ENCODE peak calls at places on chromosomes 6 and 20, in six cellular contexts. F is adrenal gland, X is GM12892, S is lower leg skin, C is stomach, A is esophagus squamous epithelium. R is an unnamed sample.
A peak's percentile ranks its signal among the peaks of the same experiment; 100 is the strongest.

GRCh38 chr20:63453029-63453523 is 19.4 kb downstream of the KCNQ2 start:
- DNase-seq in F (no peak), X (no peak), S (no peak), C (no peak), A (no peak), R (no peak)

GRCh38 chr6:90126178-90126577 is 170.5 kb downstream of the BACH2 start:
- DNase-seq in F (no peak), X (no peak), S (no peak), C (no peak), A (no peak), R (no peak)

GRCh38 chr20:52552181-52552872 is 360.7 kb upstream of the ZFP64 start:
- DNase-seq in F (no peak), X (no peak), S (no peak), C (no peak), A (no peak), R (no peak)

GRCh38 chr20:3613821-3614440 is 49.3 kb downstream of the GFRA4 start:
- DNase-seq in F (no peak), X (no peak), S (no peak), C (no peak), A (no peak), R (no peak)

GRCh38 chr6:52605610-52606185 is 28.8 kb upstream of the TRAM2 start:
- DNase-seq in F (no peak), X (no peak), S (no peak), C (no peak), A (no peak), R (no peak)

GRCh38 chr6:128686084-128686483 is 165.7 kb upstream of the PTPRK start:
- DNase-seq in F (no peak), X (no peak), S (no peak), C (no peak), A (no peak), R (no peak)

GRCh38 chr20:35145141-35145564 is 2.0 kb downstream of the EDEM2 start:
- DNase-seq in F (no peak), X (no peak), S (peak; percentile 20), C (no peak), A (no peak), R (no peak)

GRCh38 chr20:14310977-14311654 is 26.3 kb downstream of the FLRT3 start:
- DNase-seq in F (no peak), X (no peak), S (no peak), C (no peak), A (no peak), R (no peak)

GRCh38 chr6:56624046-56624727 is 18.5 kb downstream of the DST start:
- DNase-seq in F (no peak), X (no peak), S (no peak), C (no peak), A (no peak), R (no peak)

GRCh38 chr6:159151266-159151855 is 17.8 kb upstream of the FNDC1 start:
- DNase-seq in F (peak; percentile 58), X (no peak), S (no peak), C (peak; percentile 61), A (no peak), R (no peak)

GRCh38 chr6:61558796-61559195 is 727.2 kb downstream of the KHDRBS2 start:
- DNase-seq in F (no peak), X (no peak), S (no peak), C (no peak), A (no peak), R (no peak)

GRCh38 chr20:8209061-8209460 is 77.0 kb downstream of the PLCB1 start:
- DNase-seq in F (no peak), X (no peak), S (no peak), C (no peak), A (no peak), R (no peak)

GRCh38 chr6:168370310-168370991 is 50.9 kb upstream of the DACT2 start:
- DNase-seq in F (peak; percentile 26), X (no peak), S (peak; percentile 94), C (peak; percentile 84), A (no peak), R (peak; percentile 76)

GRCh38 chr20:21230686-21231085 is 72.4 kb upstream of the XRN2 start:
- DNase-seq in F (no peak), X (no peak), S (no peak), C (no peak), A (no peak), R (no peak)

GRCh38 chr20:34402461-34402860 is 39.4 kb downstream of the ITCH start:
- DNase-seq in F (no peak), X (no peak), S (no peak), C (no peak), A (no peak), R (no peak)

GRCh38 chr6:53165333-53165732 is 16.7 kb upstream of the GCM1 start:
- DNase-seq in F (no peak), X (no peak), S (no peak), C (no peak), A (no peak), R (no peak)

GRCh38 chr6:90403489-90404381 is 107.1 kb upstream of the BACH2 start:
- DNase-seq in F (peak; percentile 42), X (no peak), S (no peak), C (no peak), A (no peak), R (no peak)

GRCh38 chr6:11791354-11792107 is 12.9 kb upstream of the ADTRP start:
- DNase-seq in F (no peak), X (no peak), S (no peak), C (no peak), A (no peak), R (no peak)

GRCh38 chr20:19749537-19749936 is 8.5 kb upstream of the RIN2 start:
- DNase-seq in F (no peak), X (no peak), S (no peak), C (no peak), A (no peak), R (no peak)

GRCh38 chr6:41191569-41191968 is 9.4 kb downstream of the TREML2 start:
- DNase-seq in F (no peak), X (no peak), S (no peak), C (no peak), A (no peak), R (peak; percentile 31)

GRCh38 chr6:94658929-94659328 is 918.4 kb upstream of the MANEA start:
- DNase-seq in F (no peak), X (no peak), S (no peak), C (no peak), A (no peak), R (no peak)

GRCh38 chr6:31836036-31836675 is 8.6 kb downstream of the HSPA1B start:
- DNase-seq in F (no peak), X (no peak), S (no peak), C (no peak), A (no peak), R (no peak)
- TF ChIP-seq POLR2A in F (no peak), X (peak; percentile 53), S (no peak), C (no peak), A (no peak), R (no peak)

DNA sequence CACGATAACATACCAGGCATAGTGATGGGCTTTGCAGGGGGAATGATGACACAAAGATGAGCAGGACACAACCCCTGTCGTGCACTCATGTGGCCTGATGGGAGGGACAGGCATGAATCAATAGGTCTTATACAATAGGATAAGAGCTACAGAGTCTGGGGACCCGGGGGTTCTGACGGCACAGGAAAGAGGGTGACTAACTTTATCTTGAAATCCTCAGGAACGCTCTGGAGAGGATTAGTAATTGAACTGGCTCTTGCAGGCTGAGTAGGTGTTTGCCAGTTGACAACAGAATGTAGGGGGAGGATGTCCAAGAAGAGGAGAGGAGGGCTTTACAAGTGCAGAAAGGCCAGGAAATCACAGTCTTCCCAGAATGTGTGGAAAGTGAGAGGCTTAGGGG is 219.9 kb upstream of the ECI2 start:
- DNase-seq in F (no peak), X (no peak), S (peak; percentile 28), C (peak; percentile 18), A (no peak), R (no peak)
- TF ChIP-seq POLR2A in F (no peak), X (no peak), S (no peak), C (no peak), A (no peak), R (no peak)

DNA sequence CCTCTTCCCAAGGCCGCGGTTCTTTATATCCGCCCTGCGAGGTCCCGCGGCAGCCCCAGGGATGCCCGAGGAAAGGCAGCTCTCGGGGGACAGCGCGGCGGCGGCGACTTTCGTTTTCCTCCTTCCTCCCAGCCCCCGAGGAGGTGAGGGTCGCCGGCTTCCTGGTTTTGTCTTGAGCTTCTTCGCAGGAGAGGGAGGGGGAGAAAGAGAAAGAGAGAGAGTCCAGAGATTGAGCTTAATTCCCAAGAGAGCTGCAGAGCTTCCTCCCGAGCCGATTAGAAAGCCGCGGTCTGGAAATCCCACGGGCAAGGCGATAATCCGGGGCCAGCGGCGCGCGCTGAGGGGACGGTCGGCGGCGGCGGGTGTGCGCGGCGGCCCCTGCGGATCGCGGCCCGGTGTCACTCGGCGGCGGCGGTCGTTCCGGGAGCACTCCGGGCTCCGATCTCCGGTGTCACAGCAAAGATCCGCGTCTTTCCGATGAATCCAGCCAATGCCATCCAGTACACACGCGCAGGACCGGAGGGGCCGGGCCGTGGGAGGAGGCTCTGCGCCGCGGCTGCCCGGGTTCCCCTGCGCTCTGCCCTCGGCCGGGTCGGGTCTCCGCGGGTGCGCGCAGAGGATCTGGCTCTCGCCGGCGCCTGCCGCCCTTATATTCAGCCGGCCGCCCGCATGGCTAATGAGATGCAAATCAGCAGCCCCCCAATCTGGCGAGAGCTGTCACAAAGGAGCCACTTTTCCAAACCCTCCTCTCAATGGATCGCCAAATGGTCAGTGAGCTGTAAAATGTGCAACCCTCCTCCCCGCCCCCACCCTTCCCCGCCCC is at the start of gene DLL1:
- DNase-seq in F (peak; percentile 69), X (no peak), S (no peak), C (peak; percentile 57), A (no peak), R (peak; percentile 66)
- TF ChIP-seq POLR2A in F (no peak), X (no peak), S (no peak), C (no peak), A (peak; percentile 92), R (peak; percentile 68)

DNA sequence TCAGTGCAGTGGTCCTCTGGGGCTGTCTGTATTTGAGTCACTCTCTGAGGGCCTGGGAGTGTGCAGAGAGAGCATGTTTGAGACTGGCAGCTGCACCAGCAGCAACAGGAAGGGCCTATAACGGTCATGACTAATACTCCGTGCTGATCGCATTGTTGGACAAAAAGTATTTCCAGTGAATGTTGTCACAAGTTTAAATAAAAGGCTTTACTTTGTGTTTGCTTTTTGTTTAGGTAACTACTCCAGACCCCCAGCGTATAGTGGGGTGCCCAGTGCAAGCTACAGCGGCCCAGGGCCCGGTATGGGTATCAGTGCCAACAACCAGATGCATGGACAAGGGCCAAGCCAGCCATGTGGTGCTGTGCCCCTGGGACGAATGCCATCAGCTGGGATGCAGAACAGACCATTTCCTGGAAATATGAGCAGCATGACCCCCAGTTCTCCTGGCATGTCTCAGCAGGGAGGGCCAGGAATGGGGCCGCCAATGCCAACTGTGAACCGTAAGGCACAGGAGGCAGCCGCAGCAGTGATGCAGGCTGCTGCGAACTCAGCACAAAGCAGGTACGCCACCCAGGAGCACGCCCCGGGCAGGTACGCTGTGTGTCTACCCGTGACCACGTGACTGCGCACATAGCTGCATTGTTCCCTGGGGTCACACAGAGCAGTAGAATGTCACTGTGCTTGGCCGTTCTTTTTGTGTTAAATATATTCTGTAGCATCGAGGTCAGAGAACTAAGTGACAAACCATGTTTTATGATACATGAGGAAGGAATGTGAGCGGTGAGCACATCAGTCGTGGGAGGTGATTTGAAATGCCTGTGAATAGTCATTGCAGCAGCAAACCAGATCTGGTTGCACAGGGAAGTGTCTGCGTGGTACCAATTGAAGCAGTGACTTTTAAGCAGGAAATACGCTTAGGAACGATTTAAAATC is 174.7 kb downstream of the TMEM242 start:
- DNase-seq in F (peak; percentile 87), X (no peak), S (no peak), C (peak; percentile 32), A (no peak), R (peak; percentile 85)
- TF ChIP-seq POLR2A in F (no peak), X (no peak), S (no peak), C (no peak), A (no peak), R (no peak)

R was measured in heart left ventricle.